ENCODE peak calls at places on chromosomes 1 and 21, in seven cellular contexts. One of them, this sample, is unnamed.

GRCh38 chr21:46550511-46550941 is 54.4 kb downstream of the S100B start:
- DNase-seq in CD8-positive, alpha-beta T cell: peak; percentile 84
- DNase-seq in stomach: peak; percentile 21
- DNase-seq in tibial artery: no peak
- DNase-seq in heart left ventricle: no peak
- DNase-seq in psoas muscle: no peak
- DNase-seq in sigmoid colon: peak; percentile 37
- DNase-seq in this sample: peak; percentile 38

GRCh38 chr1:160579216-160579701 is at the start of gene CD84:
- DNase-seq in CD8-positive, alpha-beta T cell: peak; percentile 64
- DNase-seq in stomach: no peak
- DNase-seq in tibial artery: no peak
- DNase-seq in heart left ventricle: no peak
- DNase-seq in psoas muscle: no peak
- DNase-seq in sigmoid colon: no peak
- DNase-seq in this sample: no peak

GRCh38 chr1:94079056-94079990 is 41.6 kb downstream of the ABCA4 start:
- DNase-seq in CD8-positive, alpha-beta T cell: no peak
- DNase-seq in stomach: no peak
- DNase-seq in tibial artery: no peak
- DNase-seq in heart left ventricle: no peak
- DNase-seq in psoas muscle: no peak
- DNase-seq in sigmoid colon: no peak
- DNase-seq in this sample: no peak

GRCh38 chr1:66253330-66253921 is 280.5 kb upstream of the SGIP1 start:
- DNase-seq in CD8-positive, alpha-beta T cell: no peak
- DNase-seq in stomach: no peak
- DNase-seq in tibial artery: no peak
- DNase-seq in heart left ventricle: peak; percentile 23
- DNase-seq in psoas muscle: no peak
- DNase-seq in sigmoid colon: no peak
- DNase-seq in this sample: no peak

GRCh38 chr1:41870076-41870562 is 48.6 kb downstream of the HIVEP3 start:
- DNase-seq in CD8-positive, alpha-beta T cell: no peak
- DNase-seq in stomach: no peak
- DNase-seq in tibial artery: no peak
- DNase-seq in heart left ventricle: no peak
- DNase-seq in psoas muscle: no peak
- DNase-seq in sigmoid colon: no peak
- DNase-seq in this sample: no peak

GRCh38 chr1:165289556-165289955 is 67.0 kb downstream of the LMX1A start:
- DNase-seq in CD8-positive, alpha-beta T cell: no peak
- DNase-seq in stomach: no peak
- DNase-seq in tibial artery: no peak
- DNase-seq in heart left ventricle: no peak
- DNase-seq in psoas muscle: no peak
- DNase-seq in sigmoid colon: no peak
- DNase-seq in this sample: no peak

GRCh38 chr1:161763522-161764098 is 2.5 kb upstream of the ATF6 start:
- DNase-seq in CD8-positive, alpha-beta T cell: peak; percentile 60
- DNase-seq in stomach: peak; percentile 45
- DNase-seq in tibial artery: no peak
- DNase-seq in heart left ventricle: no peak
- DNase-seq in psoas muscle: no peak
- DNase-seq in sigmoid colon: no peak
- DNase-seq in this sample: no peak

GRCh38 chr1:187689137-187689536 is 860.4 kb downstream of the PLA2G4A start:
- DNase-seq in CD8-positive, alpha-beta T cell: no peak
- DNase-seq in stomach: peak; percentile 65
- DNase-seq in tibial artery: no peak
- DNase-seq in heart left ventricle: no peak
- DNase-seq in psoas muscle: no peak
- DNase-seq in sigmoid colon: no peak
- DNase-seq in this sample: no peak

GRCh38 chr1:6275826-6276764 is 15.2 kb upstream of the GPR153 start:
- DNase-seq in CD8-positive, alpha-beta T cell: no peak
- DNase-seq in stomach: no peak
- DNase-seq in tibial artery: peak; percentile 92
- DNase-seq in heart left ventricle: peak; percentile 78
- DNase-seq in psoas muscle: peak; percentile 60
- DNase-seq in sigmoid colon: peak; percentile 93
- DNase-seq in this sample: no peak

GRCh38 chr1:205091043-205091740 is 6.9 kb upstream of the TMEM81 start:
- DNase-seq in CD8-positive, alpha-beta T cell: no peak
- DNase-seq in stomach: no peak
- DNase-seq in tibial artery: no peak
- DNase-seq in heart left ventricle: no peak
- DNase-seq in psoas muscle: no peak
- DNase-seq in sigmoid colon: no peak
- DNase-seq in this sample: no peak

GRCh38 chr1:150619576-150620509 is 9.6 kb downstream of the ENSA start:
- DNase-seq in CD8-positive, alpha-beta T cell: no peak
- DNase-seq in stomach: no peak
- DNase-seq in tibial artery: no peak
- DNase-seq in heart left ventricle: peak; percentile 55
- DNase-seq in psoas muscle: no peak
- DNase-seq in sigmoid colon: peak; percentile 74
- DNase-seq in this sample: no peak

GRCh38 chr1:85585845-85586244 is 5.3 kb downstream of the CCN1 start:
- DNase-seq in CD8-positive, alpha-beta T cell: no peak
- DNase-seq in stomach: no peak
- DNase-seq in tibial artery: no peak
- DNase-seq in heart left ventricle: no peak
- DNase-seq in psoas muscle: no peak
- DNase-seq in sigmoid colon: no peak
- DNase-seq in this sample: no peak

GRCh38 chr1:16013220-16013907 is 4.5 kb downstream of the HSPB7 start:
- DNase-seq in CD8-positive, alpha-beta T cell: no peak
- DNase-seq in stomach: peak; percentile 76
- DNase-seq in tibial artery: peak; percentile 92
- DNase-seq in heart left ventricle: peak; percentile 86
- DNase-seq in psoas muscle: peak; percentile 86
- DNase-seq in sigmoid colon: peak; percentile 93
- DNase-seq in this sample: peak; percentile 82

GRCh38 chr1:16011936-16012589 is 5.8 kb downstream of the HSPB7 start:
- DNase-seq in CD8-positive, alpha-beta T cell: no peak
- DNase-seq in stomach: no peak
- DNase-seq in tibial artery: no peak
- DNase-seq in heart left ventricle: no peak
- DNase-seq in psoas muscle: no peak
- DNase-seq in sigmoid colon: no peak
- DNase-seq in this sample: no peak

GRCh38 chr1:16013908-16014258 is 4.0 kb downstream of the HSPB7 start:
- DNase-seq in CD8-positive, alpha-beta T cell: no peak
- DNase-seq in stomach: no peak
- DNase-seq in tibial artery: no peak
- DNase-seq in heart left ventricle: no peak
- DNase-seq in psoas muscle: no peak
- DNase-seq in sigmoid colon: no peak
- DNase-seq in this sample: no peak

GRCh38 chr1:16010837-16011236 is 6.8 kb downstream of the SRARP start:
- DNase-seq in CD8-positive, alpha-beta T cell: no peak
- DNase-seq in stomach: no peak
- DNase-seq in tibial artery: no peak
- DNase-seq in heart left ventricle: no peak
- DNase-seq in psoas muscle: no peak
- DNase-seq in sigmoid colon: no peak
- DNase-seq in this sample: no peak

GRCh38 chr1:16012590-16013219 is 5.1 kb downstream of the HSPB7 start:
- DNase-seq in CD8-positive, alpha-beta T cell: no peak
- DNase-seq in stomach: peak; percentile 88
- DNase-seq in tibial artery: peak; percentile 93
- DNase-seq in heart left ventricle: peak; percentile 81
- DNase-seq in psoas muscle: peak; percentile 87
- DNase-seq in sigmoid colon: peak; percentile 89
- DNase-seq in this sample: no peak
- H3K4me3 ChIP-seq in CD8-positive, alpha-beta T cell: peak overlapping the region; percentile 29
- H3K4me3 ChIP-seq in stomach: peak overlapping the region; percentile 41
- H3K4me3 ChIP-seq in tibial artery: peak overlapping the region; percentile 39
- H3K4me3 ChIP-seq in heart left ventricle: no peak overlapping the region
- H3K4me3 ChIP-seq in psoas muscle: peak overlapping the region; percentile 84
- H3K4me3 ChIP-seq in sigmoid colon: peak overlapping the region; percentile 31
- H3K4me3 ChIP-seq in this sample: no peak overlapping the region

DNA sequence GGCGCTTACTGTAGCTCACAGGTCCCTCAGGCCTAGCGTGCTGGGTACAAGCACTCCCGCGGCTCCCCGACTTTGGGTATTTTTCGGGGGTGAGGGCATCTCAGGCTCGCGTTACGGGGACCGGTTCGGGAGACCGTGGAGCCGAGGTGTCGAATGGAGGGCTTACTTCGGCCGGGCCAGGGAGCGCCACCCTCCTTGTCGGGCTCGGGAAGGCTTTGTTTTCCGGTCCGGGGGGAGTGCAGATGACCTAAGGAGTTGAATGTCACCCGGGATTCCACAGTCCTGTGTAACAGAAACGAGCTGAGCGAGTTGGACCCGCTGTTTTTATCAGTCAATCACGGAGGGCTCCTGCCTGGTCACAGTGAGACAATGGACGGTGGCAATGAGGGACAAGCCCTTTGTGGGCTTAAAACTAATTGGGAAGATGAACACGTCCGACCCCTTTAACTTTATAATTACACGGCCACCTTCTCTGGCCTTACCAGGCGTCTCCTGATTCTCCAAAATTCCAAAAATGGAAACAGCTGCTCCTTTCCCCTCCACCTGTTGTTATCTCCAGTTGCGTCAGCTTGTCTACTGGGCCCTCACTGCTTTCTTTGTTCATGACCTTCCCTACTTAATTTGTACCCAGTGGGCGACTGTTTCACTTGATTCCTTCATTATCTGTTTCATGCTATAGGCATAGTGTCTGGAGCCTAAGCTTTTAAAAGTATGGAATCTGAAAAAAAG is 912 bp upstream of the TRIM45 start:
- DNase-seq in CD8-positive, alpha-beta T cell: no peak
- DNase-seq in stomach: no peak
- DNase-seq in tibial artery: no peak
- DNase-seq in heart left ventricle: no peak
- DNase-seq in psoas muscle: no peak
- DNase-seq in sigmoid colon: no peak
- DNase-seq in this sample: no peak
- TF ChIP-seq CTCF in CD8-positive, alpha-beta T cell: peak; percentile 11
- TF ChIP-seq CTCF in stomach: no peak
- TF ChIP-seq CTCF in tibial artery: no peak
- TF ChIP-seq CTCF in heart left ventricle: no peak
- TF ChIP-seq CTCF in psoas muscle: no peak
- TF ChIP-seq CTCF in sigmoid colon: no peak
- TF ChIP-seq CTCF in this sample: peak; percentile 3

DNA sequence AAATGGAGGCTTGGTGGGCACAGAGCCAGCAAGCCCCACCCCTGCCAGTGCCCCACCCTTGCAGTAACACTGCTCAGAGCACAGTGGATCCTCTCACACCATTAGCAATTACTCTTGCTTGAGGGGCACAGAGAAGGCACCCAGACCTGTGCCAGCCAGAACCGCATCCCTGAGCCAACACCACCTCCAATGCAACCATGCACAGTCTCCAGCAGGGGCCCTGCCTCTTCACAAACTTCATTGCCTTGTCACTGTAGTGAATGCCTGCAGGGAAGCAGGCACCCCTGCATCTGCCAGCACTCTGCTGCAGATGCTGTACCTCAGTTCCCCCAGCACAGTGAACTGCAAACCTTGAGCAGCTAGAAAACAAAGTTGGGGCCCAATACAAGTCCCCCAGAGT is 474.7 kb upstream of the BEND5 start:
- DNase-seq in CD8-positive, alpha-beta T cell: no peak
- DNase-seq in stomach: no peak
- DNase-seq in tibial artery: no peak
- DNase-seq in heart left ventricle: no peak
- DNase-seq in psoas muscle: no peak
- DNase-seq in sigmoid colon: no peak
- DNase-seq in this sample: no peak
- H3K9me3 ChIP-seq in CD8-positive, alpha-beta T cell: no peaks in the 10 kb centered on the region
- H3K9me3 ChIP-seq in stomach: peaks cover 5% of the 10 kb centered on the region
- H3K9me3 ChIP-seq in tibial artery: no peaks in the 10 kb centered on the region
- H3K9me3 ChIP-seq in heart left ventricle: peaks cover 30% of the 10 kb centered on the region
- H3K9me3 ChIP-seq in psoas muscle: peaks cover 3% of the 10 kb centered on the region
- H3K9me3 ChIP-seq in sigmoid colon: no peaks in the 10 kb centered on the region
- H3K9me3 ChIP-seq in this sample: peaks cover 31% of the 10 kb centered on the region

GRCh38 chr1:89762431-89762800 is 58.4 kb upstream of the LRRC8D start:
- DNase-seq in CD8-positive, alpha-beta T cell: no peak
- DNase-seq in stomach: no peak
- DNase-seq in tibial artery: no peak
- DNase-seq in heart left ventricle: peak; percentile 23
- DNase-seq in psoas muscle: peak; percentile 21
- DNase-seq in sigmoid colon: no peak
- DNase-seq in this sample: no peak
- H3K4me3 ChIP-seq in CD8-positive, alpha-beta T cell: no peak overlapping the region
- H3K4me3 ChIP-seq in stomach: peak overlapping the region; percentile 41
- H3K4me3 ChIP-seq in tibial artery: peak overlapping the region; percentile 40
- H3K4me3 ChIP-seq in heart left ventricle: peak overlapping the region; percentile 12
- H3K4me3 ChIP-seq in psoas muscle: peak overlapping the region; percentile 63
- H3K4me3 ChIP-seq in sigmoid colon: peak overlapping the region; percentile 33
- H3K4me3 ChIP-seq in this sample: no peak overlapping the region

DNA sequence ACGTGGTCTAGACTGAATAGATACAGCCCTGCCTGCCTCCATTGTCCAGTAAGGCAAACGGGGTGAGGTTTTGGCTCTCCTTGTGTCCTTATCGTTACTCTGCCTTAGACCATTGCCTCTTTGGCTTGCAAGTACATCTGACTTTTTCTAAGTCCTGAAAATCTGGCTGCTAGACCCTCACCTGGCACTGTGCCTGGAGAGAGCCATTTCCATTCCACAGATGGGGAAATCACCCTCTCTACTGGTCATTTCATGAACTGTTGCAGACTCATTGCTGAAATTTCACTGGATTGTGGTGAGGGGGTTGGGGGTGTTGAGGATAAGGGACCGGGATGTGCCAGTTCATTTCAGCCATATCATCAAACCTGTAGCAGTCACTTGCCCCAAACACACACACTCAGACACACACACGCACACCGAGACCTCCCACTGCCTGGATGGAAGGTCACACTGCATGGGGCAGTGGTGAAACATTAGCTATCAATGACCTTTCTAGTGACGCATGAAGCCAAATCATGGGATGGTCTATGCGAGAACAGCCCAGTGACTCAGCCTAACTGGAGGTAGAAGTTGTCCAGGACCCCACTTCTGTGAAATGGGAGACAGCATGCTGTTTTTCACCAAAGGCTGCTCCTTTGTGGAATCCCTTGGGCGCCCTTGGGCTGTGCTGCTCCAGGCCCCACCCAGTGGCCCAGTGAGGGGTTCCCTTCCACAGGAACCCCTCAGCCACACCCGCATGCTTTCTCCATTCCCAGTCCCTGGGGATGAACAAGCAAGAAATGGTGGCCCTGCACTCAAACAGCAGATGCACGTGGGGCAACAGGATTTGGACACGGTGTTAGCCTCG is 34.9 kb upstream of the VASH2 start:
- DNase-seq in CD8-positive, alpha-beta T cell: no peak
- DNase-seq in stomach: no peak
- DNase-seq in tibial artery: no peak
- DNase-seq in heart left ventricle: peak; percentile 20
- DNase-seq in psoas muscle: peak; percentile 47
- DNase-seq in sigmoid colon: peak; percentile 81
- DNase-seq in this sample: peak; percentile 83
- TF ChIP-seq CTCF in CD8-positive, alpha-beta T cell: no peak
- TF ChIP-seq CTCF in stomach: no peak
- TF ChIP-seq CTCF in tibial artery: no peak
- TF ChIP-seq CTCF in heart left ventricle: no peak
- TF ChIP-seq CTCF in psoas muscle: no peak
- TF ChIP-seq CTCF in sigmoid colon: no peak
- TF ChIP-seq CTCF in this sample: peak; percentile 49

GRCh38 chr21:26686278-26686677 is 113.2 kb upstream of the CYYR1 start:
- DNase-seq in CD8-positive, alpha-beta T cell: no peak
- DNase-seq in stomach: no peak
- DNase-seq in tibial artery: no peak
- DNase-seq in heart left ventricle: no peak
- DNase-seq in psoas muscle: no peak
- DNase-seq in sigmoid colon: no peak
- DNase-seq in this sample: no peak
- H3K9me3 ChIP-seq in CD8-positive, alpha-beta T cell: no peaks in the 10 kb centered on the region
- H3K9me3 ChIP-seq in stomach: peaks cover 10% of the 10 kb centered on the region
- H3K9me3 ChIP-seq in tibial artery: peaks cover 5% of the 10 kb centered on the region
- H3K9me3 ChIP-seq in heart left ventricle: no peaks in the 10 kb centered on the region
- H3K9me3 ChIP-seq in psoas muscle: no peaks in the 10 kb centered on the region
- H3K9me3 ChIP-seq in sigmoid colon: no peaks in the 10 kb centered on the region
- H3K9me3 ChIP-seq in this sample: peaks cover 14% of the 10 kb centered on the region

GRCh38 chr1:213417846-213418245 is 366.8 kb downstream of the RPS6KC1 start:
- DNase-seq in CD8-positive, alpha-beta T cell: no peak
- DNase-seq in stomach: no peak
- DNase-seq in tibial artery: no peak
- DNase-seq in heart left ventricle: no peak
- DNase-seq in psoas muscle: no peak
- DNase-seq in sigmoid colon: no peak
- DNase-seq in this sample: no peak
- H3K4me3 ChIP-seq in CD8-positive, alpha-beta T cell: no peak overlapping the region
- H3K4me3 ChIP-seq in stomach: no peak overlapping the region
- H3K4me3 ChIP-seq in tibial artery: no peak overlapping the region
- H3K4me3 ChIP-seq in heart left ventricle: no peak overlapping the region
- H3K4me3 ChIP-seq in psoas muscle: no peak overlapping the region
- H3K4me3 ChIP-seq in sigmoid colon: no peak overlapping the region
- H3K4me3 ChIP-seq in this sample: no peak overlapping the region